ENCODE peak calls at places on chromosomes 2 and 18, in nine cellular contexts. Q is SK-MEL-5; Z is neuronal stem cell; J is fibroblast of gingiva; I is A549; W is activated T-helper 1 cell treated with anti-CD3 and anti-CD28 coated beads, Interleukin-2, amount 50 U/mL, for 16 hours; B is right cardiac atrium; N is cardiac fibroblast; O is stimulated activated CD8-positive, alpha-beta memory T cell treated with anti-CD3 and anti-CD28 coated beads, Interleukin-2, amount 100 ng/mL, for 48 hours. F is an unnamed sample.

GRCh38 chr18:2846638-2847340 is at the start of gene EMILIN2:
- DNase-seq in Q (no peak), Z (peak), O (peak), W (peak), J (peak), B (peak), N (peak), I (no peak), F (no peak)

GRCh38 chr2:37676274-37676673 is 4.8 kb upstream of the CDC42EP3 start:
- DNase-seq in Z (no peak), O (no peak), J (no peak), N (peak), Q (no peak), B (no peak), I (peak), W (no peak), F (peak)

GRCh38 chr2:88669371-88670214 is 21.9 kb upstream of the RPIA start:
- DNase-seq in I (peak), B (no peak), Q (peak), N (peak), W (no peak), O (no peak), Z (no peak), J (peak), F (no peak)

GRCh38 chr2:183996825-183997823 is 601.2 kb upstream of the ZNF804A start:
- DNase-seq in O (no peak), N (no peak), J (no peak), W (no peak), I (no peak), B (no peak), Z (no peak), Q (no peak), F (no peak)

GRCh38 chr18:79056827-79057367 is 12.3 kb upstream of the ATP9B start:
- DNase-seq in Q (no peak), Z (no peak), I (no peak), N (no peak), W (no peak), O (no peak), B (no peak), J (no peak), F (no peak)

GRCh38 chr18:63617049-63617995 is 26.7 kb downstream of the SERPINB4 start:
- DNase-seq in O (no peak), B (no peak), W (no peak), Q (no peak), J (no peak), Z (no peak), I (no peak), N (no peak), F (no peak)

GRCh38 chr2:221774136-221774535 is 202.0 kb upstream of the EPHA4 start:
- DNase-seq in Z (no peak), O (no peak), I (no peak), N (no peak), J (no peak), W (no peak), B (no peak), Q (no peak), F (no peak)

GRCh38 chr18:71115261-71115660 is 826.4 kb downstream of the SOCS6 start:
- DNase-seq in Q (no peak), W (no peak), O (no peak), Z (no peak), B (no peak), I (no peak), J (no peak), N (no peak), F (no peak)

GRCh38 chr18:68172842-68173549 is 541.9 kb downstream of the TMX3 start:
- DNase-seq in B (peak), Z (no peak), Q (peak), I (peak), W (no peak), J (no peak), N (no peak), O (no peak), F (no peak)

GRCh38 chr2:214995926-214996670 is 142.3 kb downstream of the ABCA12 start:
- DNase-seq in J (no peak), B (no peak), W (no peak), O (no peak), Z (no peak), Q (no peak), N (no peak), I (no peak), F (no peak)

GRCh38 chr2:173488861-173489260 is 134.2 kb downstream of the CDCA7 start:
- DNase-seq in Z (no peak), O (no peak), Q (no peak), N (peak), B (no peak), I (no peak), J (no peak), W (no peak), F (no peak)

F was measured in epithelial cell of proximal tubule.